ENCODE peak calls at places on chromosomes 3 and 15, in five cellular contexts. One of them, this sample, is unnamed.

GRCh38 chr3:196631655-196632032 is 7.8 kb upstream of the NRROS start:
- DNase-seq in neuronal stem cell: no peak
- DNase-seq in choroid plexus epithelial cell: no peak
- DNase-seq in NCI-H1092 treated with DMSO at 0.1 percent for 48 hours: no peak
- DNase-seq in NCI-H510A treated with DMSO at 0.1 percent for 48 hours: peak
- DNase-seq in this sample: no peak

GRCh38 chr3:30611613-30612421 is 5.4 kb downstream of the TGFBR2 start:
- DNase-seq in neuronal stem cell: no peak
- DNase-seq in choroid plexus epithelial cell: peak
- DNase-seq in NCI-H1092 treated with DMSO at 0.1 percent for 48 hours: no peak
- DNase-seq in NCI-H510A treated with DMSO at 0.1 percent for 48 hours: no peak
- DNase-seq in this sample: peak

GRCh38 chr15:89494006-89494405 is 2.4 kb downstream of the RHCG start:
- DNase-seq in neuronal stem cell: no peak
- DNase-seq in choroid plexus epithelial cell: no peak
- DNase-seq in NCI-H1092 treated with DMSO at 0.1 percent for 48 hours: no peak
- DNase-seq in NCI-H510A treated with DMSO at 0.1 percent for 48 hours: no peak
- DNase-seq in this sample: no peak

GRCh38 chr15:98649621-98649995 is 1.3 kb downstream of the IGF1R start:
- DNase-seq in neuronal stem cell: no peak
- DNase-seq in choroid plexus epithelial cell: no peak
- DNase-seq in NCI-H1092 treated with DMSO at 0.1 percent for 48 hours: no peak
- DNase-seq in NCI-H510A treated with DMSO at 0.1 percent for 48 hours: no peak
- DNase-seq in this sample: peak

GRCh38 chr3:52685285-52685704 is 418 bp downstream of the PBRM1 start:
- DNase-seq in neuronal stem cell: no peak
- DNase-seq in choroid plexus epithelial cell: no peak
- DNase-seq in NCI-H1092 treated with DMSO at 0.1 percent for 48 hours: peak
- DNase-seq in NCI-H510A treated with DMSO at 0.1 percent for 48 hours: peak
- DNase-seq in this sample: peak

GRCh38 chr3:112038863-112039262 is 4.3 kb downstream of the TMPRSS7 start:
- DNase-seq in neuronal stem cell: no peak
- DNase-seq in choroid plexus epithelial cell: peak
- DNase-seq in NCI-H1092 treated with DMSO at 0.1 percent for 48 hours: peak
- DNase-seq in NCI-H510A treated with DMSO at 0.1 percent for 48 hours: peak
- DNase-seq in this sample: peak

GRCh38 chr3:129626744-129627349 is 20.4 kb upstream of the PLXND1 start:
- DNase-seq in neuronal stem cell: peak
- DNase-seq in choroid plexus epithelial cell: peak
- DNase-seq in NCI-H1092 treated with DMSO at 0.1 percent for 48 hours: peak
- DNase-seq in NCI-H510A treated with DMSO at 0.1 percent for 48 hours: peak
- DNase-seq in this sample: peak

GRCh38 chr3:149352556-149352955 is 19.1 kb upstream of the TM4SF18 start:
- DNase-seq in neuronal stem cell: peak
- DNase-seq in choroid plexus epithelial cell: peak
- DNase-seq in NCI-H1092 treated with DMSO at 0.1 percent for 48 hours: peak
- DNase-seq in NCI-H510A treated with DMSO at 0.1 percent for 48 hours: peak
- DNase-seq in this sample: peak

GRCh38 chr15:89444855-89445254 is 51.5 kb downstream of the RHCG start:
- DNase-seq in neuronal stem cell: no peak
- DNase-seq in choroid plexus epithelial cell: no peak
- DNase-seq in NCI-H1092 treated with DMSO at 0.1 percent for 48 hours: peak
- DNase-seq in NCI-H510A treated with DMSO at 0.1 percent for 48 hours: no peak
- DNase-seq in this sample: no peak

GRCh38 chr3:194043516-194043915 is 92.4 kb upstream of the HES1 start:
- DNase-seq in neuronal stem cell: no peak
- DNase-seq in choroid plexus epithelial cell: peak
- DNase-seq in NCI-H1092 treated with DMSO at 0.1 percent for 48 hours: no peak
- DNase-seq in NCI-H510A treated with DMSO at 0.1 percent for 48 hours: no peak
- DNase-seq in this sample: peak

GRCh38 chr3:41286305-41286704 is 87.0 kb downstream of the CTNNB1 start:
- DNase-seq in neuronal stem cell: no peak
- DNase-seq in choroid plexus epithelial cell: no peak
- DNase-seq in NCI-H1092 treated with DMSO at 0.1 percent for 48 hours: no peak
- DNase-seq in NCI-H510A treated with DMSO at 0.1 percent for 48 hours: no peak
- DNase-seq in this sample: no peak

GRCh38 chr15:95770191-95770590 is 560.3 kb upstream of the NR2F2 start:
- DNase-seq in neuronal stem cell: no peak
- DNase-seq in choroid plexus epithelial cell: peak
- DNase-seq in NCI-H1092 treated with DMSO at 0.1 percent for 48 hours: no peak
- DNase-seq in NCI-H510A treated with DMSO at 0.1 percent for 48 hours: no peak
- DNase-seq in this sample: no peak

GRCh38 chr15:73328149-73328820 is 40.5 kb downstream of the HCN4 start:
- DNase-seq in neuronal stem cell: no peak
- DNase-seq in choroid plexus epithelial cell: no peak
- DNase-seq in NCI-H1092 treated with DMSO at 0.1 percent for 48 hours: no peak
- DNase-seq in NCI-H510A treated with DMSO at 0.1 percent for 48 hours: no peak
- DNase-seq in this sample: no peak

GRCh38 chr3:157333551-157333991 is 103.1 kb upstream of the PTX3 start:
- DNase-seq in neuronal stem cell: no peak
- DNase-seq in choroid plexus epithelial cell: peak
- DNase-seq in NCI-H1092 treated with DMSO at 0.1 percent for 48 hours: no peak
- DNase-seq in NCI-H510A treated with DMSO at 0.1 percent for 48 hours: no peak
- DNase-seq in this sample: no peak

GRCh38 chr3:102673271-102674115 is 238.7 kb downstream of the ZPLD1 start:
- DNase-seq in neuronal stem cell: peak
- DNase-seq in choroid plexus epithelial cell: peak
- DNase-seq in NCI-H1092 treated with DMSO at 0.1 percent for 48 hours: peak
- DNase-seq in NCI-H510A treated with DMSO at 0.1 percent for 48 hours: peak
- DNase-seq in this sample: peak

GRCh38 chr3:188123170-188123920 is 30.6 kb upstream of the LPP start:
- DNase-seq in neuronal stem cell: no peak
- DNase-seq in choroid plexus epithelial cell: peak
- DNase-seq in NCI-H1092 treated with DMSO at 0.1 percent for 48 hours: no peak
- DNase-seq in NCI-H510A treated with DMSO at 0.1 percent for 48 hours: no peak
- DNase-seq in this sample: no peak

GRCh38 chr3:58044656-58045055 is 36.4 kb downstream of the FLNB start:
- DNase-seq in neuronal stem cell: no peak
- DNase-seq in choroid plexus epithelial cell: no peak
- DNase-seq in NCI-H1092 treated with DMSO at 0.1 percent for 48 hours: no peak
- DNase-seq in NCI-H510A treated with DMSO at 0.1 percent for 48 hours: no peak
- DNase-seq in this sample: no peak

GRCh38 chr15:40927497-40928346 is 1.4 kb upstream of the DLL4 start:
- DNase-seq in neuronal stem cell: no peak
- DNase-seq in choroid plexus epithelial cell: no peak
- DNase-seq in NCI-H1092 treated with DMSO at 0.1 percent for 48 hours: peak
- DNase-seq in NCI-H510A treated with DMSO at 0.1 percent for 48 hours: peak
- DNase-seq in this sample: peak

GRCh38 chr15:44812029-44812517 is 75.7 kb downstream of the TRIM69 start:
- DNase-seq in neuronal stem cell: no peak
- DNase-seq in choroid plexus epithelial cell: no peak
- DNase-seq in NCI-H1092 treated with DMSO at 0.1 percent for 48 hours: peak
- DNase-seq in NCI-H510A treated with DMSO at 0.1 percent for 48 hours: peak
- DNase-seq in this sample: peak

GRCh38 chr3:50573566-50574279 is 4.4 kb downstream of the HEMK1 start:
- DNase-seq in neuronal stem cell: no peak
- DNase-seq in choroid plexus epithelial cell: no peak
- DNase-seq in NCI-H1092 treated with DMSO at 0.1 percent for 48 hours: no peak
- DNase-seq in NCI-H510A treated with DMSO at 0.1 percent for 48 hours: no peak
- DNase-seq in this sample: no peak

GRCh38 chr3:32643354-32643753 is 41.6 kb upstream of the CNOT10 start:
- DNase-seq in neuronal stem cell: no peak
- DNase-seq in choroid plexus epithelial cell: no peak
- DNase-seq in NCI-H1092 treated with DMSO at 0.1 percent for 48 hours: no peak
- DNase-seq in NCI-H510A treated with DMSO at 0.1 percent for 48 hours: no peak
- DNase-seq in this sample: no peak

GRCh38 chr3:42702066-42702951 is at the start of gene HHATL:
- DNase-seq in neuronal stem cell: no peak
- DNase-seq in choroid plexus epithelial cell: no peak
- DNase-seq in NCI-H1092 treated with DMSO at 0.1 percent for 48 hours: no peak
- DNase-seq in NCI-H510A treated with DMSO at 0.1 percent for 48 hours: peak
- DNase-seq in this sample: no peak

GRCh38 chr3:143576568-143577270 is 271.5 kb downstream of the SLC9A9 start:
- DNase-seq in neuronal stem cell: no peak
- DNase-seq in choroid plexus epithelial cell: no peak
- DNase-seq in NCI-H1092 treated with DMSO at 0.1 percent for 48 hours: no peak
- DNase-seq in NCI-H510A treated with DMSO at 0.1 percent for 48 hours: no peak
- DNase-seq in this sample: no peak

GRCh38 chr3:20235796-20236195 is 49.8 kb upstream of the SGO1 start:
- DNase-seq in neuronal stem cell: no peak
- DNase-seq in choroid plexus epithelial cell: no peak
- DNase-seq in NCI-H1092 treated with DMSO at 0.1 percent for 48 hours: no peak
- DNase-seq in NCI-H510A treated with DMSO at 0.1 percent for 48 hours: no peak
- DNase-seq in this sample: no peak

This sample was measured in DMS53.